ENCODE peak calls at places on chromosome 21, in seven cellular contexts. R, V, K, M, J, X and L are unnamed samples. For H3K36me3 and H3K4me1, the result is how much of the 10 kb centered on the place peaks cover.

GRCh38 chr21:22795644-22796043 is 1797.4 kb downstream of the NCAM2 start:
- DNase-seq in J (no peak), K (no peak), V (no peak), X (no peak), M (no peak), R (no peak), L (no peak)

GRCh38 chr21:42829417-42829816 is 49.9 kb downstream of the WDR4 start:
- DNase-seq in M (peak), R (no peak), K (no peak), V (no peak), J (no peak), X (no peak), L (no peak)

GRCh38 chr21:39673163-39673562 is 60.4 kb downstream of the B3GALT5 start:
- DNase-seq in J (no peak), X (no peak), M (no peak), R (no peak), V (no peak), K (no peak), L (no peak)

GRCh38 chr21:39094847-39095525 is 88.3 kb downstream of the PSMG1 start:
- DNase-seq in V (no peak), M (no peak), R (peak), K (no peak), X (no peak), J (no peak), L (no peak)

GRCh38 chr21:39016740-39017315 is 166.4 kb downstream of the PSMG1 start:
- DNase-seq in J (no peak), M (no peak), X (no peak), V (no peak), R (no peak), K (no peak), L (no peak)

GRCh38 chr21:28150778-28151177 is 841.9 kb downstream of the LTN1 start:
- DNase-seq in K (no peak), R (no peak), J (no peak), X (no peak), M (no peak), V (no peak), L (no peak)

GRCh38 chr21:29834617-29835016 is 105.2 kb downstream of the GRIK1 start:
- DNase-seq in M (no peak), K (no peak), V (no peak), J (no peak), X (no peak), R (no peak), L (no peak)

GRCh38 chr21:15210235-15210678 is 145.5 kb upstream of the NRIP1 start:
- DNase-seq in R (no peak), X (peak), M (no peak), K (no peak), V (no peak), J (peak), L (no peak)

GRCh38 chr21:26572668-26573381 is at the start of gene CYYR1:
- DNase-seq in M (peak), R (peak), K (peak), X (no peak), J (no peak), V (no peak), L (peak)

GRCh38 chr21:31974454-31974985 is 101.7 kb downstream of the HUNK start:
- DNase-seq in M (no peak), K (no peak), X (peak), V (peak), R (no peak), J (no peak), L (no peak)

GRCh38 chr21:25362375-25363267 is 244.7 kb downstream of the MRPL39 start:
- DNase-seq in V (no peak), K (no peak), R (no peak), J (no peak), X (no peak), M (no peak), L (no peak)

DNA sequence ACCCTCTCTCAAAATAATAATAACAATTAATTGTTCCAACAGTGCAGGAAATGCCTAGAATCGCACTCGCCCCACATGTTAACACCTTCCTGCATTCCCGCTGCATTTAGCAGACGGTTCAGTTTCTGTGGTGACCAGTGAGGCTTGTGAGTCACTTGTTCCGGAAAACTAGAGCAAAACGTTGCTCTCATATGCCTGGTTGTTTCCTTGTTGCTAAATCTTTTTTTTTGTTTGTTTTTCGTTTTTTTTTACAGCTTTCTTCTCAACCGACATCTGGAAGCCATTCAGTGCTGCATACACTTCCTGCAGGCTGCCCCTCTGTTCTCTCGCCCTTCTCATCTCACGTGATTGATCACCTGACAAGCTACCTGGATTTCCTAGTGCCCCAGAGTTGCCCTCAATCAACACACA is 56.9 kb upstream of the TMPRSS2 start:
- DNase-seq in X (peak), V (no peak), J (peak), M (no peak), R (peak), K (no peak), L (peak)
- TF ChIP-seq CTCF in X (no peak), V (no peak), J (no peak), M (no peak), R (no peak), K (no peak), L (no peak)

GRCh38 chr21:35015435-35016024 is 33.6 kb downstream of the RUNX1 start:
- DNase-seq in R (no peak), V (no peak), X (no peak), K (no peak), J (no peak), M (no peak), L (no peak)

GRCh38 chr21:35019631-35020032 is 29.5 kb downstream of the RUNX1 start:
- DNase-seq in X (peak), K (no peak), R (no peak), J (peak), M (no peak), V (no peak), L (peak)

GRCh38 chr21:35016071-35016470 is 33.0 kb downstream of the RUNX1 start:
- DNase-seq in V (no peak), R (no peak), K (no peak), M (no peak), J (no peak), X (no peak), L (peak)

GRCh38 chr21:35016517-35017188 is 32.4 kb downstream of the RUNX1 start:
- DNase-seq in M (no peak), J (no peak), X (no peak), R (no peak), V (no peak), K (no peak), L (no peak)

DNA sequence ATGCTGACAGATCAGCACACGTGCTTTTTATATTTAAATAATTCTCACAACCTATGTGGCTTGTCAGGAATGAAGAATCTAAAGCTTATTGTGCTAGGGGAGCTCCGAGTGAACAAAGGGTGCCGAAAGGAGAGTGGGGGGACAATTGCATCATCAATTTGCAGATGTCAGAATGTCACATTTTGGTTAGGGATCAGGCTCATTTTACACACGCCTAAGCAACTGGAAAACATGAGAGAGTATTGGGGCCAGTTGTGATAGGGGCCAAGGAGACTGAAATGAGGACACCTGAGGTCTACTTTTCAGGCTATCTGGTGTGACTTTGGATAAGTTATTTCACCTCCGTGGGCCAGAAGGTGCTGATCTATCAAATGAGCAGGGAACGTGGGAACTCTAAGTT is 31.8 kb downstream of the RUNX1 start:
- DNase-seq in R (no peak), J (no peak), K (no peak), X (no peak), V (no peak), M (no peak), L (no peak)
- H3K36me3 ChIP-seq in R (under half), J (under half), K (under half), X (under half), V (under half), M (under half), L (under half)

DNA sequence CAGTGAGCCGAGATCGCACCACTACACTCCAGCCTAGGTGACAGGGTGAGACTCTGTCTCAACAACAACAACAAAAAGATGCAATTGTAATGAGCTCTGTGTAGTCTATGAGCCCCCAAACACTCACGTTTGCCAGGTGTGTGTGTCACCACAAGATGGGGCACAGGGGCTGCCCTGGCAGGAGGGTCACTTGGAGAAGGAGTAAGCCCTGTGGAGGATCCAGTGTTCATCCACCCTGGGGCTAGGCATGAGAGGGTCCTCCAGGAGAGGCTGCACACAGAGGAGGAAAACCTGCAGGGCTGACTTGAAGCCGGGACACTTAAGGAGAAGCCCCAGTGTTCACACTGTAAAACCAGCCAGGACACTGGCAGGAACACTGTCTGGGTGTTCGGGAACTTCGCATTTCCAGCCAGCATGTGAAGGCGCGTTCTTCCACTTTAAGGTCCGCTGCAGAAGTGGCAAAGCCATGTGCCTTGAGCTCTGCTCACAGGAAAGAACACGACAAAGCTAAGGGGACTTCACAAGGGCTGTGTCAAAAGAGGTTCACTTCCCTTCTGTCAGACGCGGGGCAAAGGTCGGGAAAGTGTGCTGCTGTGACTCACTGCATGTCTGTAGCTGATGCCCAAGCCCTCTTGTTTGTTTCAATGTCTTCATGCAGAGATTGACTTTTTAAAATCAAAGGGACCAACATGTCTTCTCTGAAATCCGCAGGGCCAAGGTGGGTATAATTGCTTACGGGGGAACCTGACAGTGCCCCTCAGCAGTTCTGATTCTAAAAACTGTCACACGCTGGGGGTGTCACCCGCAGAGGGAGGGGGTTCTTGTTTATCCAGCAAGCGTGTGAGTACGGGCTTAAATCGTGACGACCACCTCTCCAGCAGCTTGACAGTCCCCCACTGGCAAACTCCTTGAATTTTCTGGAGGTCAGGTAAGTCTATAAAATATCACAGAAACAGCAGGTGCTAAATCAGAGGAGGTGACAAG is 102.8 kb downstream of the RIPK4 start:
- DNase-seq in X (no peak), M (no peak), R (peak), J (no peak), K (no peak), V (no peak), L (peak)
- H3K4me1 ChIP-seq in X (under half), M (under half), R (under half), J (under half), K (under half), V (under half), L (under half)

GRCh38 chr21:35048706-35049617 is at the start of gene RUNX1:
- DNase-seq in V (peak), K (no peak), J (no peak), M (peak), X (peak), R (peak), L (no peak)
- TF ChIP-seq CTCF in V (peak), K (no peak), J (no peak), M (no peak), X (no peak), R (no peak), L (no peak)

GRCh38 chr21:44390886-44391285 is 37.5 kb downstream of the TRPM2 start:
- DNase-seq in K (no peak), V (no peak), J (no peak), X (no peak), M (no peak), R (no peak), L (no peak)
- H3K36me3 ChIP-seq in K (under half), V (under half), J (under half), X (under half), M (under half), R (under half), L (under half)

DNA sequence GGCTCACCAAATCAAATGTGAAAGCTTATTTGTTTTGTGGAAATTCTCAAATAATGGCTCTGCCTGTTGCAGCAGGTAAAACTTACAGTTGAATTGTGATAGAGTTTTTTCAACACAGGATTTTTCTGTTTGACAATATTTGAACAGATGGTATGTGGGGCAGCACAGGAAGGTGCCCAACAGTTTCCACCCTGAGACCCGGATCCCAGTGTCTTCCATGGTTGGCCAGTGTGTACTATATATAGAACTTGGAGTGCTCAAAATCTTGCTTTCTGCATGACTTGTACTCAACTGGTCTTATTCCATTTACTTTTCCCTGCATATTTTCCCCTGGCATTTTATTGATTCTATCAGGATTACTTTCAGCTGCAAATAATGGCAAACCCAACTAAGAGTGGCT is 90.7 kb upstream of the SIM2 start:
- DNase-seq in R (no peak), K (no peak), M (no peak), V (no peak), X (no peak), J (no peak), L (no peak)
- H3K4me1 ChIP-seq in R (under half), K (under half), M (under half), V (under half), X (under half), J (under half), L (under half)

DNA sequence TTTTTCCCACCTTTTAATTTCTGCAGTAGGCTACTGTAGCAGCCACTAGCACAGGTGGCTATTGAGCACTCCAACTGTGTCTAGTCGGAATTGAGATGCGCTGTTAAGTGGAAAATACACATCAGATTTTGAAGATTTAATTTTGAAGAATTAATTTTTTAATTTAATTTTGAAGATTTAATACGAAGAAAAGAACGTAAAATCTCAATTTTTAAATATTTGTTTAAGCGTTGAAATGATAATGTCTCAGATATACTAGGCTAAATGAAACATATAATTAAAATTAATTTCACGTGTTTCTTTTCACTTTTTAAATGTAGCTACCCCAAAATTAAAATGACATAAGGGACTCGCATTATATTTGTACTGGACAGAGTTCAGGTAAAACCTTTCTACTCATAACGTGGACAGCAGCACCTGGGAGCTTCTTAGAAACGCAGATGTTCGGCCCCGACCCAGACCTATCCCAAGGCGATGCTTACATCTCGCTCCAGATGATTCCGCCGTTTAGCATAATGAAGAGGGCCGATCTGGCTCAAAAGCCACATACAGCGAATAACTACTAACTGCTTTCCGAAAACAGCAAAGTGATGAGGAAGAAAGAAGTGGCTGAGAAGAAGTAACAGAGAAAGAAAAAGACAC is 723 bp downstream of the CRYZL1 start:
- DNase-seq in J (no peak), K (no peak), X (no peak), M (no peak), V (no peak), R (peak), L (no peak)
- TF ChIP-seq CTCF in J (no peak), K (no peak), X (no peak), M (no peak), V (no peak), R (no peak), L (no peak)

GRCh38 chr21:17802568-17802967 is 16.6 kb downstream of the C21orf91 start:
- DNase-seq in J (no peak), X (no peak), K (no peak), R (peak), V (no peak), M (no peak), L (no peak)

GRCh38 chr21:17796503-17796902 is 22.7 kb downstream of the C21orf91 start:
- DNase-seq in J (no peak), R (no peak), V (no peak), K (no peak), X (no peak), M (no peak), L (no peak)

GRCh38 chr21:17797967-17798366 is 21.2 kb downstream of the C21orf91 start:
- DNase-seq in R (no peak), K (no peak), V (no peak), X (no peak), M (no peak), J (no peak), L (no peak)

GRCh38 chr21:17798796-17799195 is 20.4 kb downstream of the C21orf91 start:
- DNase-seq in K (no peak), J (no peak), R (peak), M (no peak), V (no peak), X (no peak), L (no peak)

DNA sequence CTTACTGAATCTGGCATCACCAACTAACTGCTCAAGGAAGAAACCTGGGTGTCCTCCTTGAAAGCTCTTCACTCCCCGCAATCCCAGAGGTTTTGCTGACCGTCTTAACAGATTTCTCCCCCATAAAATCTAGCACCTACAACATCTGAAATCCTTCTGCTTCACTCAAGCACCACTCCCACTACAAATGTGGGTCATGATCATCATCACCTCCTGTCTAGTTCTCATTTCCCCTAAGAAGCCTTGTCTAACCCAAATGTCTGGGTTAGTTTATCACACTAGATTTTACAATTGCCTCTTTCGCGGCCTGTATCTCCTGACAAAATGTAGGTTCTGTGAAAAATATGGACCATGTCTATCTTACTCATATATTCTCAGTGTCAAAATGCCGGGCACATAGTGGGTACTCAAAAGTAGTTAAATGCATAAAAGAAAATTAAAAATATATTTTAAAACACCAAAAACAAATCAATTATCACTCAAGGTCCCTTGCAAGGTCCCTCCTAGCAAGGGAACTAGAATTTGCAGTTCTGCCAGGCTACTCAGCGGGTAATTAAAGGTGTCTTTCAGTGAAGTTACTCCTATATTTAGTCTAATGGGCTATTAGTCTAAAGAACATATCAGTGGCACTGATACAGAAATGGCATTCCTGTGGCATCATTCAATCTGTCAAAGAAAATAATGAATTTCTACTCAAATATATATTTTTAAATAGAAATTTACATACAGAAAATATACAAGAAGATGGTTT is 19.6 kb downstream of the C21orf91 start:
- DNase-seq in K (no peak), R (no peak), V (no peak), M (no peak), X (no peak), J (no peak), L (no peak)
- H3K36me3 ChIP-seq in K (under half), R (under half), V (under half), M (under half), X (under half), J (under half), L (under half)

DNA sequence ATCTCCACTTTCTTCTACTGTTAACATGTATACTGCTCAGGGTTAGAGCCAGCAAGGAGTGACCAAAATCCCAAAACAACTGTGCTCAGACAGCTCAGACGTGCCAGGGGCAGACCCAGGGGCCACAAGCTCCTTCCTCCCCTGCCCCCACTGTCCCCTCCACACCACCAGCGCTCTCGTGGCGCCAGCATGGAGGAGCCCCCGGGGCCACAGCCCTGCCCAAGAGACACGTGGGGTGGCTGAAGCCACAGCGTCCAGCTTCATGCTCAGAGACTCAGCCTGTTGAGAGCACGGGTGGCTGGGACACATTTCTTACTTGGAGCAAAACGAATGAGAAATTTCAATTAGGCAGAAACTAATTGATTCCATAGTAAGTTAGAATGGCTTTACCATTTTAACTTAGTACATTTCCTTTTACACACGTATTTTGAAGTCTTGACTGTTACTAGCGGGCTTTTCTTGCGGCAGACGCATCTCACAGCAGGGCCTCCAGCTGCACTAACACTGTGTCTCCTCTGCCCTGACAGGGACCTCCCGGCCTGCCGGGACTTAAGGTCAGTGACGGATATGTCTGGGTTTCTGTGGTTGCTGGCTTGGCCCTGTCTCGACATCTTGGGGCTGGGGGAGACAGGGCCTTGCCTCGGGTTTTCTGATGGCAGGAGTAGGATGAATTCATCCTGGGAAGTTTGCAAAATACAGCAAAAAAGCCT is 54.2 kb downstream of the SLC19A1 start:
- DNase-seq in R (no peak), K (no peak), J (no peak), V (no peak), M (no peak), X (no peak), L (no peak)
- H3K4me1 ChIP-seq in R (under half), K (under half), J (under half), V (under half), M (under half), X (under half), L (under half)

GRCh38 chr21:20353351-20353750 is 644.9 kb upstream of the NCAM2 start:
- DNase-seq in M (no peak), V (no peak), J (no peak), X (no peak), R (no peak), K (no peak), L (no peak)
- TF ChIP-seq CTCF in M (no peak), V (no peak), J (no peak), X (no peak), R (no peak), K (no peak), L (no peak)